ENCODE peak calls at places on chromosome 6, in four cellular contexts. E is H1; N is epithelial cell of prostate; Y is CD8-positive, alpha-beta T cell. T is an unnamed sample.
A peak's percentile ranks its signal among the peaks of the same experiment; 100 is the strongest.

GRCh38 chr6:166515072-166515810 is 71.2 kb downstream of the RAMACL start:
- DNase-seq in E (no peak), N (peak; percentile 48), Y (no peak), T (peak; percentile 89)

GRCh38 chr6:52394251-52394666 is 25.9 kb upstream of the EFHC1 start:
- DNase-seq in Y (no peak), N (no peak), E (no peak), T (no peak)

GRCh38 chr6:29886686-29887085 is 55.6 kb upstream of the HLA-A start:
- DNase-seq in N (no peak), Y (no peak), E (no peak), T (no peak)

GRCh38 chr6:12280901-12281300 is 9.3 kb upstream of the EDN1 start:
- DNase-seq in Y (no peak), E (no peak), N (no peak), T (peak; percentile 38)

GRCh38 chr6:57216235-57217101 is 5.6 kb downstream of the RAB23 start:
- DNase-seq in Y (no peak), E (no peak), N (no peak), T (peak; percentile 29)

GRCh38 chr6:32154514-32155161 is 697 bp downstream of the PPT2 start:
- DNase-seq in N (no peak), E (no peak), Y (peak; percentile 76), T (peak; percentile 67)

GRCh38 chr6:97151611-97152010 is 131.4 kb downstream of the MMS22L start:
- DNase-seq in E (no peak), Y (no peak), N (no peak), T (no peak)

GRCh38 chr6:45256697-45257695 is 71.1 kb upstream of the RUNX2 start:
- DNase-seq in N (no peak), E (no peak), Y (no peak), T (peak; percentile 4)

GRCh38 chr6:3423439-3424184 is 33.2 kb downstream of the SLC22A23 start:
- DNase-seq in E (no peak), N (no peak), Y (no peak), T (no peak)

GRCh38 chr6:18276610-18277009 is 12.3 kb upstream of the DEK start:
- DNase-seq in N (no peak), Y (no peak), E (no peak), T (no peak)

GRCh38 chr6:127547215-127547614 is 28.1 kb upstream of the MTCL3 start:
- DNase-seq in N (no peak), E (no peak), Y (no peak), T (peak; percentile 11)

GRCh38 chr6:56902551-56903464 is 52.1 kb upstream of the BEND6 start:
- DNase-seq in E (no peak), N (no peak), Y (no peak), T (peak; percentile 57)

GRCh38 chr6:152605342-152605741 is 31.8 kb downstream of the SYNE1 start:
- DNase-seq in N (no peak), E (no peak), Y (no peak), T (no peak)

GRCh38 chr6:74870403-74870802 is 335.4 kb downstream of the COL12A1 start:
- DNase-seq in N (no peak), E (no peak), Y (no peak), T (no peak)

GRCh38 chr6:155125916-155126315 is 130.8 kb downstream of the TIAM2 start:
- DNase-seq in E (no peak), N (no peak), Y (no peak), T (peak; percentile 63)

GRCh38 chr6:121436966-121437756 is 1.7 kb downstream of the GJA1 start:
- DNase-seq in E (no peak), Y (no peak), N (no peak), T (peak; percentile 75)

GRCh38 chr6:15409301-15410125 is 163.6 kb downstream of the JARID2 start:
- DNase-seq in E (no peak), Y (no peak), N (no peak), T (no peak)

GRCh38 chr6:22784611-22785010 is 215.2 kb downstream of the HDGFL1 start:
- DNase-seq in Y (no peak), E (no peak), N (no peak), T (no peak)

GRCh38 chr6:113860165-113860955 is 3.2 kb downstream of the MARCKS start:
- DNase-seq in N (no peak), Y (no peak), E (no peak), T (peak; percentile 56)

GRCh38 chr6:73703514-73703913 is 7.5 kb downstream of the CD109 start:
- DNase-seq in Y (no peak), E (no peak), N (no peak), T (no peak)

GRCh38 chr6:134436281-134436815 is 118.4 kb upstream of the SGK1 start:
- DNase-seq in N (peak; percentile 92), E (no peak), Y (no peak), T (peak; percentile 96)

GRCh38 chr6:39608652-39609345 is 116.4 kb downstream of the KIF6 start:
- DNase-seq in E (no peak), Y (no peak), N (no peak), T (no peak)

GRCh38 chr6:75065524-75065923 is 140.3 kb downstream of the COL12A1 start:
- DNase-seq in Y (no peak), E (no peak), N (no peak), T (peak; percentile 26)

GRCh38 chr6:2970753-2971419 is 481 bp downstream of the SERPINB6 start:
- DNase-seq in N (no peak), E (no peak), Y (peak; percentile 73), T (peak; percentile 64)

GRCh38 chr6:121544691-121545090 is 109.2 kb downstream of the GJA1 start:
- DNase-seq in Y (no peak), N (no peak), E (no peak), T (peak; percentile 16)

GRCh38 chr6:147395158-147395557 is 113.3 kb upstream of the SAMD5 start:
- DNase-seq in N (no peak), Y (no peak), E (no peak), T (peak; percentile 21)

GRCh38 chr6:10014561-10014960 is 400.3 kb downstream of the TFAP2A start:
- DNase-seq in N (no peak), E (no peak), Y (no peak), T (peak; percentile 50)

GRCh38 chr6:158649289-158650143 is at the start of gene SYTL3:
- DNase-seq in N (no peak), E (no peak), Y (peak; percentile 72), T (peak; percentile 78)

GRCh38 chr6:2103644-2104523 is 141.5 kb downstream of the GMDS start:
- DNase-seq in E (no peak), Y (no peak), N (peak; percentile 10), T (peak; percentile 59)

GRCh38 chr6:10151144-10151915 is 263.5 kb downstream of the TFAP2A start:
- DNase-seq in E (no peak), Y (no peak), N (no peak), T (peak; percentile 93)

GRCh38 chr6:14335071-14335470 is 217.5 kb downstream of the CD83 start:
- DNase-seq in E (no peak), Y (no peak), N (no peak), T (peak; percentile 1)

GRCh38 chr6:15588966-15589634 is 73.7 kb downstream of the DTNBP1 start:
- DNase-seq in N (peak; percentile 52), Y (no peak), E (no peak), T (peak; percentile 70)

GRCh38 chr6:31546339-31546961 is at the start of gene ATP6V1G2:
- DNase-seq in N (peak; percentile 80), Y (peak; percentile 87), E (peak; percentile 96), T (peak; percentile 93)

GRCh38 chr6:105748737-105749161 is 337.4 kb upstream of the PRDM1 start:
- DNase-seq in Y (no peak), E (no peak), N (no peak), T (peak; percentile 13)